ENCODE peak calls at places on chromosomes 3 and 15, in four cellular contexts. E is WTC11, U is K562, C is HepG2. R is an unnamed sample.

GRCh38 chr3:67018105-67018788 is 20.1 kb downstream of the KBTBD8 start:
- DNase-seq in E (no peak), C (no peak), U (peak; percentile 38), R (peak; percentile 12)

GRCh38 chr3:58683001-58683845 is 16.6 kb upstream of the FAM3D start:
- DNase-seq in C (no peak), E (no peak), U (no peak), R (no peak)

GRCh38 chr3:30611613-30612421 is 5.4 kb downstream of the TGFBR2 start:
- DNase-seq in C (no peak), U (no peak), E (no peak), R (no peak)

GRCh38 chr3:53846134-53846850 is at the start of the genes CHDH and IL17RB:
- DNase-seq in E (peak; percentile 76), C (peak; percentile 77), U (peak; percentile 58), R (peak; percentile 81)

GRCh38 chr15:57216288-57216687 is 160.0 kb upstream of the CGNL1 start:
- DNase-seq in C (no peak), U (no peak), E (no peak), R (no peak)

GRCh38 chr3:44555753-44556152 is 760 bp downstream of the ZKSCAN7 start:
- DNase-seq in E (no peak), C (peak; percentile 8), U (no peak), R (no peak)

GRCh38 chr15:22224241-22224671 is 143.9 kb downstream of the OR4M2 start:
- DNase-seq in E (no peak), U (no peak), C (no peak), R (no peak)

GRCh38 chr15:63189955-63190691 is 717 bp downstream of the RAB8B start:
- DNase-seq in U (no peak), E (no peak), C (no peak), R (no peak)

GRCh38 chr3:96977671-96978070 is 163.3 kb downstream of the EPHA6 start:
- DNase-seq in U (no peak), E (no peak), C (no peak), R (no peak)

GRCh38 chr15:98907921-98908490 is 99.6 kb downstream of the PGPEP1L start:
- DNase-seq in C (no peak), E (no peak), U (no peak), R (no peak)

GRCh38 chr3:186638259-186638658 is 1.9 kb upstream of the FETUB start:
- DNase-seq in E (no peak), C (no peak), U (no peak), R (no peak)

DNA sequence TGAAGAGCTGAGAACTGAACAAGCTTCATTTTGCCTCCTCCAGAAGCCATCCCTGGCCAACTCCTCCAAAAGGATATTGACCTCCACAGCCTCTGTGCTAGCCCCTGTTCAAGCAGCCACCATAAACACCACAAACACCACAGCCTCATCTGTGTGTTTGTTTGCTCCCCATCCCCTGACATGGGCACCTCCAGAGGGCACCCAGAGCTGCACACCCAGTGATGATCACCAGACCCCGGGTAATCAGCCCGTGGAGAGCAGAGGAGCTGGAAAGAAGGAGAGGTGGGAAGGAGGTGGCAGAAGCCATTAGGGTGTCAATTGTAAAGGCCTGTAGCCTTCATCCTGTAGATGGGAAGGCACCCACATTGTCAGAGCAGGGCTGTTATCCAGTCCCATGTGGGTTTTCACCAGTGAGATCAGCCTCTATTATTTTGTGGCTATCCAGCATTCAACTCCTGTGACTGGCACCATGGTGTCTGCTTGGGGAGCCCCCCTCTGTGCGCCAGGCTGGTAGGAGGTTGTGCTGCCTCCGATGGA is 6.8 kb upstream of the WNT7A start:
- DNase-seq in C (no peak), U (no peak), E (no peak), R (no peak)
- TF ChIP-seq ELF4 in C (no peak), U (no peak), E (no peak), R (no peak)

GRCh38 chr15:81612631-81613030 is 238.6 kb upstream of the TMC3 start:
- DNase-seq in U (no peak), C (no peak), E (peak; percentile 40), R (no peak)

GRCh38 chr15:81611679-81612078 is 237.7 kb upstream of the TMC3 start:
- DNase-seq in C (no peak), E (no peak), U (no peak), R (no peak)

GRCh38 chr15:81608309-81608829 is 234.4 kb upstream of the TMC3 start:
- DNase-seq in E (no peak), U (no peak), C (no peak), R (no peak)
- TF ChIP-seq ELF4 in E (no peak), U (no peak), C (no peak), R (no peak)

GRCh38 chr3:169344465-169344864 is 319.0 kb downstream of the MECOM start:
- DNase-seq in C (no peak), U (no peak), E (no peak), R (no peak)

GRCh38 chr3:169337541-169337940 is 326.0 kb downstream of the MECOM start:
- DNase-seq in E (no peak), C (no peak), U (no peak), R (no peak)

GRCh38 chr3:169339386-169339785 is 324.1 kb downstream of the MECOM start:
- DNase-seq in E (no peak), U (no peak), C (no peak), R (no peak)

GRCh38 chr3:169342652-169343051 is 320.9 kb downstream of the MECOM start:
- DNase-seq in U (no peak), E (no peak), C (no peak), R (no peak)

DNA sequence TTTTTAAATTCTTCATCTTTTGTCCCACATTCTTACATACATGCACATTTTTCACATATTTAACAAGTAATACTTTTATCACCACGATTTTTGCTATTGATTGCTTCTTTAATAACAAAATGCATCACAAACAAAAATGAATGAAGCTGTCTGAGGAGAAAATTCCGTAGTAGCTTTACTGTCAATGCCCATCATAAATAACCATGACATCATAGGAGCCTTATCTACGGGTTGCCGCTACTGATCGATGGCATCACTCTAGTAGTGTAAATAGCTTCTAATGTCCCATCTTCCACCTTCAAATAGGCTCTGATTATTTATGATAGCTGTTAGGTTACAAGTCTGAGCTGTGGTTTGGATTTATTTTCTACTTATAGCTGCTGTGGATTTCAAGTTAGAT is 323.5 kb downstream of the MECOM start:
- DNase-seq in C (no peak), U (no peak), E (no peak), R (no peak)
- TF ChIP-seq ELF4 in C (no peak), U (no peak), E (no peak), R (no peak)

GRCh38 chr15:70023769-70024491 is 73.8 kb downstream of the TLE3 start:
- DNase-seq in U (no peak), E (no peak), C (no peak), R (no peak)

GRCh38 chr15:70024521-70024920 is 73.2 kb downstream of the TLE3 start:
- DNase-seq in C (no peak), E (peak; percentile 27), U (no peak), R (no peak)

GRCh38 chr15:70025413-70026296 is 72.1 kb downstream of the TLE3 start:
- DNase-seq in C (no peak), E (no peak), U (no peak), R (no peak)

GRCh38 chr15:70020229-70020628 is 77.5 kb downstream of the TLE3 start:
- DNase-seq in C (no peak), U (no peak), E (no peak), R (no peak)

DNA sequence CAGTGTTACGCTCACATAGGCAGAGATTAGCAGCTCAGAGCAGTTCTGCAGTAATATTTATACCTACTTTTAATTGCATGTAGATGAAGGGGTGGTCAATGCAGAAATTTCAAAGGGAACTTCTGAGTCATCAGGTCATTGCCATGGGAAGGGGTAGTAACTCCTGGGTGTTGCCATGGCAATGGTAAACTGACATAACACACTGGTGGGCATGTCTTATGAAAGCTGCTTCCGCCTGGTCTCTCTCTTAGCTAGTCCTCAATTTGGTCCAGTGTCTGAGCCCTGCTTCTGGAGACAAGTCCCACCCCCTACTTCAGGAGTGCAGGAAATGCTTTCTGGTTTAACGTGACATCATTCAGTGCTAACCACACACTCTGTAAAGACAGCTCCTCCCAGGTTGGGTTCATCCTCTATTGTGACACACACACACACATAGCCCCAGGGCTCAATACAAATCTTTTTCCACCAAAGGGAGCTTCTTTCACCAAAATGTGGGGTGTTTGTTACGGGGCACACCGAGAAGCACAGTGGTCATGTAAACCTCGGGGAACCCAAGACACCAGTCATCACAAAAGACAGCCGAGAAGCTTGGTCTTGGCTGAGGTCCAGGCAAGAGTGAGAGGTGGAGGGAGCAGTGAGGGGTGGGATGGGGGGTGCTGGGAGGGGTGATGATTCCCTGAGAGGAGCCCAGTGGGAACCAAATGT is 74.5 kb downstream of the TLE3 start:
- DNase-seq in U (no peak), C (no peak), E (no peak), R (no peak)
- TF ChIP-seq ELF4 in U (no peak), C (no peak), E (no peak), R (no peak)

GRCh38 chr3:13141991-13142412 is 68.8 kb upstream of the IQSEC1 start:
- DNase-seq in C (no peak), E (peak; percentile 84), U (peak; percentile 67), R (peak; percentile 46)
- TF ChIP-seq ELF4 in C (no peak), E (no peak), U (no peak), R (no peak)

GRCh38 chr3:129211772-129212171 is 28.1 kb upstream of the CNBP start:
- DNase-seq in E (no peak), U (peak; percentile 58), C (peak; percentile 34), R (peak; percentile 60)
- TF ChIP-seq ELF4 in E (no peak), U (no peak), C (no peak), R (no peak)